ENCODE peak calls at places on chromosomes 16 and 17, in five cellular contexts. T, F, P, D and H are unnamed samples.

GRCh38 chr16:75139498-75139897 is 8.8 kb upstream of the ZFP1 start:
- DNase-seq in T (no peak), F (no peak), P (no peak), D (no peak), H (no peak)

GRCh38 chr17:80948961-80949450 is 42.6 kb upstream of the CHMP6 start:
- DNase-seq in T (no peak), F (no peak), P (no peak), D (no peak), H (no peak)

GRCh38 chr17:69227536-69227935 is 1.1 kb downstream of the ABCA10 start:
- DNase-seq in T (no peak), F (no peak), P (no peak), D (no peak), H (no peak)

GRCh38 chr17:29793501-29793900 is 136.5 kb downstream of the SSH2 start:
- DNase-seq in T (no peak), F (no peak), P (no peak), D (no peak), H (no peak)

GRCh38 chr17:77694391-77695363 is 263.8 kb upstream of the TNRC6C start:
- DNase-seq in T (no peak), F (no peak), P (no peak), D (no peak), H (no peak)

GRCh38 chr16:35140293-35140986 is 1681.0 kb downstream of the TP53TG3F start:
- DNase-seq in T (no peak), F (no peak), P (no peak), D (no peak), H (no peak)

GRCh38 chr17:31564883-31565297 is 173.4 kb downstream of the RAB11FIP4 start:
- DNase-seq in T (no peak), F (no peak), P (no peak), D (no peak), H (no peak)

GRCh38 chr17:65324977-65325376 is 187.8 kb downstream of the RGS9 start:
- DNase-seq in T (no peak), F (no peak), P (no peak), D (no peak), H (no peak)

GRCh38 chr16:86775401-86775985 is 197.1 kb downstream of the FOXL1 start:
- DNase-seq in T (no peak), F (no peak), P (no peak), D (no peak), H (no peak)

GRCh38 chr17:39634384-39634871 is 2.5 kb upstream of the STARD3 start:
- DNase-seq in T (no peak), F (no peak), P (no peak), D (no peak), H (peak)

DNA sequence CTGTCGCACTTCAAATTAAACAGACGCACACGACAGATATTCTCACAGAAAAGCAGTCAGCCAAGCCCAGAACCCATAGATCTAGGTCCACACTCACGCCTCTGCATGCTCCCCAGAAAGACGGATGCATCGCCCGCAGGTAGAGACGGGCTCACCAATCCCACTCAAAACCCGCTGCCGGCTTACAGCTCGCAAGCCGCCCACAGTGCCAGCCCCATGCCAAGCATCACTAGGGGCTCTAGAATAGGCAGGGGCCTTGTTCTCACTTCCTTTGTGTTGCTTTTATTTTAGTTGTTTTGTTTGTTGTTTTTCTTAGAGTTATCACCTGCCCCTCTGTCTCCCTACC is 336 bp upstream of the BMERB1 start:
- DNase-seq in T (no peak), F (no peak), P (no peak), D (no peak), H (no peak)
- TF ChIP-seq SUZ12 in T (no peak), F (no peak), P (no peak), D (no peak), H (no peak)

GRCh38 chr17:17041018-17041521 is 1.2 kb upstream of the MPRIP start:
- DNase-seq in T (peak), F (no peak), P (no peak), D (no peak), H (no peak)
- TF ChIP-seq SUZ12 in T (no peak), F (no peak), P (no peak), D (no peak), H (no peak)

DNA sequence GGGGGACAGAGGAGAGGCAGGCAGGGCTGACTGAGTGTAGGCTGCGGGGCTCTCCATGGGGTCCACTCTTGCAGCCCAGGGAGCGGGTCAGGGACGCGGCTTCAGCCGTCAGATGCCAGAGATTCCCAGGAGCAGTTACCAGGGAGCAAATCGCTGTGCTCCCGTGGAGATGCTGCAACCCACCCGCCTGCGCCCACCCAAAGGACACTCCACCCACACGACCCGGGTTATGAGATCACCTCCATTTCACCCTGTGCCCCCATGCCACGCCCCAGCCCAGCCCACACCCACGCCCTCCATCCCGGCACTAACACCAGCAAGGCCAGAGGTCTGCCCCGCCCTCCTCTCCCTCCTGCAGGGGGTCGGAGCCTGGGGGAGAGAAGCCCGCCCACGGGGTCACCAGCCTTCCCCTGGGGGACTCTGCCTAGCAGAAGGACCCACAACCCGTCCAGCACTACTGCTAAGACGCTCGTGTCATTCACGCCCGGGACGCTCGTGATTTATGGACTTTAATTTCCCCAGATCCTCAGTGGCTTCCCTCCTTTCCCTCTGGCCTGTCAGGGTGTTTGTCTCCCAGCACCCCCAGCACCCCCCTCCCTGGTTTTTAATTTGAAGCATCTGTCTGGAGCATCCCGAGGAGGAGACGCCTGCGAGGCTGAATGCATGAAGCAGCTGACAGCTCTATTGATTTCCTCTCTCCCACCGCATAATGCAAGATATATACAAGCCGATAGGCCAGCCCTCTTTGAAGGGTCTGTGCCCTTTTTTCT is 6.8 kb upstream of the RPL38 start:
- DNase-seq in T (no peak), F (no peak), P (no peak), D (no peak), H (no peak)
- TF ChIP-seq SUZ12 in T (no peak), F (no peak), P (no peak), D (no peak), H (no peak)

GRCh38 chr17:50048988-50049387 is 6.9 kb upstream of the ITGA3 start:
- DNase-seq in T (no peak), F (no peak), P (no peak), D (no peak), H (no peak)

GRCh38 chr17:50047083-50047482 is 8.8 kb upstream of the ITGA3 start:
- DNase-seq in T (no peak), F (no peak), P (no peak), D (no peak), H (no peak)

GRCh38 chr17:50046667-50047066 is 9.2 kb upstream of the ITGA3 start:
- DNase-seq in T (no peak), F (no peak), P (no peak), D (no peak), H (no peak)

GRCh38 chr17:50048146-50048720 is 7.7 kb upstream of the ITGA3 start:
- DNase-seq in T (no peak), F (no peak), P (no peak), D (no peak), H (no peak)

DNA sequence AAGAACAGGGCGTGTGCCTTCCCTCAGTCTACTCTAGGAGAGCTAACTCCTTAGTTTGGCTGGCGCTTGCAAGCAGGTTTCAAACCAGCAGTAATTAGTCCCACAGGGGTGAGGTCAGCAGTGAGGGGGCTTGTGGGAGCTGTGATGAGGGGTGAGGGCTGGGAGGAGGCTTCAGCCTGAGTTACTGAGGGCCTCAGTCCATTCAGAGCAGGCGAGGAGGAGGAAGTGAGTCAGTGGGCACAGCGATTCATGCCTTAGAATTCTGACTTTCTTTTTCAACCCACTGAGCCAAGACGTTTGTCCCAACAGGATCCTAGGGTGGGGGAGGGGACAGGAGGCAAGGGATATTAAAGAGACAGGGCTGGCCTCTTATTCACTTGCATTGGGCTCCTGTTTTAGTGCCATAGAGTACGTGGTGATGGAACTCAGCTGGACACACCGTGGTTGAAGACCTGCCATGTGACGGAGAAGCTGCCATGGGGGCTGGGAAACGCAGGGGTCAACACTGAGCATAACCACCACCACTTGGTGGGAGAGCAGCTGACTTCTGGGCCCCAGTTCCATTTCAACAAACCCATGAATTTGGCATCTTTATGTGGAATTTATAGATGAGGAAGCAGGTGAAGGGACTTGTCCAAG is 8.3 kb upstream of the ITGA3 start:
- DNase-seq in T (no peak), F (no peak), P (no peak), D (no peak), H (no peak)
- TF ChIP-seq SUZ12 in T (no peak), F (no peak), P (no peak), D (no peak), H (no peak)

GRCh38 chr17:14464741-14465140 is 163.9 kb downstream of the HS3ST3B1 start:
- DNase-seq in T (no peak), F (no peak), P (no peak), D (no peak), H (no peak)
- TF ChIP-seq SUZ12 in T (no peak), F (no peak), P (no peak), D (no peak), H (no peak)

GRCh38 chr17:44005865-44006580 is 1.6 kb downstream of the NAGS start:
- DNase-seq in T (no peak), F (no peak), P (no peak), D (no peak), H (no peak)

GRCh38 chr17:44004761-44005526 is 522 bp downstream of the NAGS start:
- DNase-seq in T (no peak), F (no peak), P (no peak), D (no peak), H (no peak)

GRCh38 chr17:44005527-44005864 is 1.1 kb downstream of the NAGS start:
- DNase-seq in T (no peak), F (no peak), P (no peak), D (no peak), H (no peak)

GRCh38 chr17:44002141-44002848 is 2.1 kb upstream of the NAGS start:
- DNase-seq in T (peak), F (no peak), P (no peak), D (no peak), H (no peak)

DNA sequence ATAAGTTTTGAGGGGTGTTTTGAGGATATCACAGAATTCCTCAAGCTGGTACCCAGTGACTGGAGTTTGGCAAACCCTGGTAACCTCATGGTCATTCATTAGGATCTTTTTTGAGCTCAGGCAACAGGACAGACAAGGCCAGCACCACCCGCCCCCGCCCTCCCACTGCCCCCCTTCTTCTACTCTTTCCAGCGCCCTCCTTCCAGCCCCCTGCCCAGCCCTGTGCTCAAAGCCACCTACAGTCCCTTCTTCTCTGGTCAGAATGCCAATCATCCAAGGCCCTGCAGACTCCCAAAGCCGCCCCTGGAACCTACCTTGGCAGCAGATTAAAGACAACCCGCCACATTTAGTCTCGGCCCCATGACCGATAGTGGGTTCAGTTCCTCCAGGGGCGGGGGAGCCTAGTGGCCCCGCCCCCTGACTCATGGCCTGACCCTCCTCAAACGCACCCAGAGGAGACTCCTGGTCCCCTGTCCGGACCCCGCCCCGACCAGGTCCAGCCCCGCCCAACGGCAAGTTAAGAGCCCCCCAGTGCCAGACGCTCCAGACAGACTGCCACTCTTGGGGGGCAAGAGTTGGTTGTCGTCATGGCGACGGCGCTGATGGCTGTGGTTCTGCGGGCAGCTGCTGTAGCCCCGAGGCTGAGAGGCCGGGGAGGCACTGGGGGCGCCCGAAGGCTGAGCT is at the start of gene NAGS:
- DNase-seq in T (peak), F (no peak), P (no peak), D (no peak), H (no peak)
- TF ChIP-seq SUZ12 in T (no peak), F (peak), P (no peak), D (peak), H (no peak)

GRCh38 chr17:27762527-27763305 is 37.6 kb downstream of the NOS2 start:
- DNase-seq in T (no peak), F (no peak), P (no peak), D (no peak), H (no peak)
- TF ChIP-seq SUZ12 in T (no peak), F (no peak), P (no peak), D (no peak), H (no peak)